ENCODE peak calls at places on chromosomes 5 and 9, in five cellular contexts. T is fibroblast of lung, W is neural progenitor cell, E is mammary epithelial cell, H is transverse colon. A is an unnamed sample.
A peak's percentile ranks its signal among the peaks of the same experiment; 100 is the strongest.

GRCh38 chr9:1013018-1013417 is 36.6 kb downstream of the DMRT3 start:
- DNase-seq in E (no peak), T (no peak), W (no peak), H (no peak), A (no peak)

GRCh38 chr5:150642567-150642927 is 2.1 kb downstream of the SYNPO start:
- DNase-seq in E (peak; percentile 84), H (peak; percentile 57), T (peak; percentile 93), W (peak; percentile 12), A (no peak)

GRCh38 chr5:168317521-168318147 is 26.2 kb downstream of the WWC1 start:
- DNase-seq in H (no peak), E (peak; percentile 71), W (peak; percentile 35), T (peak; percentile 98), A (no peak)

GRCh38 chr5:155308289-155308688 is 294.7 kb downstream of the KIF4B start:
- DNase-seq in H (no peak), E (no peak), W (no peak), T (no peak), A (no peak)

GRCh38 chr5:56326770-56327169 is 93.6 kb upstream of the ANKRD55 start:
- DNase-seq in H (no peak), T (no peak), W (no peak), E (no peak), A (no peak)

GRCh38 chr9:137312852-137313325 is 10.8 kb upstream of the NRARP start:
- DNase-seq in H (no peak), E (no peak), W (peak; percentile 1), T (no peak), A (no peak)

GRCh38 chr5:100683881-100684280 is 148.7 kb downstream of the FAM174A start:
- DNase-seq in T (no peak), H (no peak), W (no peak), E (no peak), A (no peak)

GRCh38 chr5:67089200-67089725 is 107.3 kb downstream of the CD180 start:
- DNase-seq in W (peak; percentile 31), T (peak; percentile 66), H (no peak), E (peak; percentile 69), A (no peak)

GRCh38 chr9:123710299-123710698 is 219.6 kb downstream of the DENND1A start:
- DNase-seq in W (no peak), H (no peak), T (peak; percentile 95), E (peak; percentile 70), A (no peak)

GRCh38 chr5:112186401-112186990 is 232.6 kb downstream of the EPB41L4A start:
- DNase-seq in W (peak; percentile 55), T (peak; percentile 44), E (peak; percentile 23), H (no peak), A (no peak)

GRCh38 chr9:109064963-109065701 is 51.8 kb upstream of the CTNNAL1 start:
- DNase-seq in E (peak; percentile 80), W (no peak), H (no peak), T (peak; percentile 80), A (no peak)

GRCh38 chr5:120609570-120609969 is 145.5 kb downstream of the PRR16 start:
- DNase-seq in E (no peak), T (peak; percentile 46), H (no peak), W (no peak), A (no peak)

GRCh38 chr9:137113385-137114159 is 961 bp downstream of the DPP7 start:
- DNase-seq in T (no peak), W (no peak), E (no peak), H (no peak), A (no peak)

GRCh38 chr9:20028849-20029231 is 240.0 kb upstream of the SLC24A2 start:
- DNase-seq in H (no peak), T (peak; percentile 42), W (no peak), E (no peak), A (no peak)

GRCh38 chr5:127958421-127959011 is 125.0 kb upstream of the SLC12A2 start:
- DNase-seq in T (no peak), W (no peak), E (no peak), H (peak; percentile 36), A (no peak)

GRCh38 chr5:79329453-79329852 is 93.5 kb downstream of the JMY start:
- DNase-seq in W (no peak), T (peak; percentile 9), H (no peak), E (no peak), A (no peak)

GRCh38 chr5:13601152-13601551 is 343.3 kb downstream of the DNAH5 start:
- DNase-seq in E (peak; percentile 82), H (no peak), T (peak; percentile 60), W (no peak), A (no peak)

GRCh38 chr9:128342971-128343680 is 2.8 kb downstream of the SLC27A4 start:
- DNase-seq in H (no peak), E (no peak), W (no peak), T (no peak), A (no peak)

GRCh38 chr5:132364319-132364718 is 5.2 kb upstream of the SLC22A5 start:
- DNase-seq in T (peak; percentile 79), W (no peak), E (peak; percentile 88), H (no peak), A (no peak)

GRCh38 chr5:174176511-174176910 is 131.0 kb downstream of the NSG2 start:
- DNase-seq in W (no peak), E (no peak), T (no peak), H (no peak), A (no peak)

GRCh38 chr9:70043689-70044449 is at the start of gene MAMDC2:
- DNase-seq in E (peak; percentile 57), H (peak; percentile 42), W (peak; percentile 78), T (peak; percentile 59), A (no peak)

GRCh38 chr5:55440188-55440646 is 94.5 kb downstream of the PLPP1 start:
- DNase-seq in T (peak; percentile 83), E (peak; percentile 69), W (peak; percentile 25), H (no peak), A (no peak)

GRCh38 chr5:111494350-111494999 is 17.9 kb downstream of the STARD4 start:
- DNase-seq in H (no peak), W (no peak), E (peak; percentile 81), T (no peak), A (no peak)

GRCh38 chr5:10293907-10294662 is 13.6 kb downstream of the CMBL start:
- DNase-seq in W (no peak), E (no peak), H (no peak), T (no peak), A (no peak)

GRCh38 chr9:119185298-119185697 is 183.9 kb downstream of the BRINP1 start:
- DNase-seq in W (no peak), E (no peak), T (no peak), H (no peak), A (no peak)

GRCh38 chr5:79561525-79561893 is 47.6 kb upstream of the HOMER1 start:
- DNase-seq in T (no peak), E (no peak), W (no peak), H (no peak), A (no peak)

GRCh38 chr5:141431286-141431685 is 979 bp downstream of the PCDHGA12 start:
- DNase-seq in E (no peak), T (peak; percentile 46), H (no peak), W (no peak), A (no peak)
- H3K4me3 ChIP-seq in E (no peak overlapping the region), T (no peak overlapping the region), H (no peak overlapping the region), W (no peak overlapping the region), A (no peak overlapping the region)

GRCh38 chr5:90251447-90251846 is 158.1 kb downstream of the CETN3 start:
- DNase-seq in W (no peak), E (no peak), H (no peak), T (no peak), A (no peak)
- H3K4me1 ChIP-seq in W (no peaks in the 10 kb centered on the region), E (no peaks in the 10 kb centered on the region), H (no peaks in the 10 kb centered on the region), T (no peaks in the 10 kb centered on the region), A (no peaks in the 10 kb centered on the region)

GRCh38 chr9:113462781-113463286 is 693 bp upstream of the RGS3 start:
- DNase-seq in E (no peak), T (no peak), H (no peak), W (peak; percentile 15), A (no peak)

GRCh38 chr9:113464286-113464660 is 746 bp downstream of the RGS3 start:
- DNase-seq in W (no peak), E (no peak), H (no peak), T (no peak), A (no peak)

GRCh38 chr9:113461943-113462342 is 1.6 kb upstream of the RGS3 start:
- DNase-seq in T (no peak), E (no peak), W (no peak), H (no peak), A (no peak)

GRCh38 chr9:113464672-113465271 is 1.2 kb downstream of the RGS3 start:
- DNase-seq in E (no peak), H (no peak), W (no peak), T (no peak), A (no peak)

DNA sequence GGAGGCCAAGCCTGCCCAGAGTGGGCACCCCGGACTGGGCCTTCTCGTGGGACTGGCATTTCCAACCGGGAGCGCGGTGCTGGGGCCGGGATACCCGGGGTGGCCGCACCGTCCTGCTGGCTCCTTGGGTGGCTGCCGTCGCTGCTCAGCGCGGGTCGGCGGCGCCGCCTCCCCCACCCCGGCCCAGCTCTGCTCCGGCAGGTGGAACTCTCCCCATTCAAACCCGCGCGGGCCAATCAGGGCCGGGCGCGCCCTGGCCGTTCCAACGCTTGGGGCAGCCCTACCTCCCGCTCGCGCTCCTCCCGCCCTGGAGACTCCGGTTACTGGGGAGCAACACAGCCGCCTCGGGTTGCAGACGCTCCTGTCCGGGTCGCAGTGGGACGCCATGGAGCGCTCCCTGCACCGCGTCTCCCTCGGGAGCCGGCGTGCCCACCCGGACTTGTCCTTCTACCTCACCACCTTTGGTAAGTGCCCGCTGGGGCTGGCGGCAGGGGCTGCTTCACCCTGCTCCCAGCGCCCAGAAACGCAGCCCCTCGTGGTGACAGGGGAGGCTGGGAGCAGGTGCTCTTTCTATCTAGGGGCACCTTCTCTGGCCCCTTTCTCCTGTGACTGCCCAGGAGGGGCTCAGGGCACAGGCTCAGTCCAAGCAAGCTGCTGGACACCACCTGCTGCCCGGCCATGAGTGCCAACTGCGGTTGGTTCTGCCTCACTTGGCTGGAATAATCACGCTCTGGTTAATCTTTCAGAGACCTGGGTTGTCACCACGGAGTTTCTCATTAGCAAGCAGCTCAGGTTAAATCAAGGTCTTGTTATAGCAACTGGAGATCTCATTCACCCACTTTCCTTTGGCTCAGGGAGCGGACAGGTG is at the start of gene RGS3:
- DNase-seq in W (peak; percentile 94), H (peak; percentile 86), T (peak; percentile 43), E (peak; percentile 29), A (no peak)
- H3K4me3 ChIP-seq in W (peak within 1 kb of the TSS; percentile 47), H (peak within 1 kb of the TSS; percentile 31), T (peak within 1 kb of the TSS; percentile 35), E (no peak within 1 kb of the TSS), A (no peak within 1 kb of the TSS)

GRCh38 chr5:139664273-139664693 is 16.1 kb downstream of the CXXC5 start:
- DNase-seq in E (no peak), W (no peak), T (no peak), H (no peak), A (no peak)

GRCh38 chr5:139664727-139665351 is 16.7 kb downstream of the CXXC5 start:
- DNase-seq in T (no peak), E (no peak), H (no peak), W (no peak), A (no peak)

GRCh38 chr5:139663207-139663606 is 15.1 kb downstream of the CXXC5 start:
- DNase-seq in T (no peak), H (no peak), W (no peak), E (no peak), A (no peak)

GRCh38 chr5:139662617-139663016 is 14.5 kb downstream of the CXXC5 start:
- DNase-seq in E (no peak), W (no peak), H (no peak), T (no peak), A (no peak)

DNA sequence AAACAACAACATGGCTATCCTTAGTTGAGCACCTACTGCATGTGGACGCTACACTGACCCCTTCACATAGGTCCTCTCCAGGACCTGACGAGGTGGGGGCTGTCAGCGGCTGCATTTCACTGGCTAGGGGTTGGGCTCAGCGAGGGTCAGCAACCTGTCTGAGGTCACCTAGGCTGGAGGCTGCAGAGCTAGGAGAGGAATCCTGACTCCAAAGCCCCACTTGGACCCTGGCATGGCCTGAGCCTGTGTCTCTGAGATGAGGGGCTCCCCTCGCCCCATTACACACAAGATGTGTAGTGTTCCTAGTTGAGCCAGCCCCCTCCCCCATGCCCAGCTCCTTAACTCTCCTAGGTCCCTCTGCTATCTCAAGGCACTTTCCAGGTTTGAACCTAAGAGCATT is 15.6 kb downstream of the CXXC5 start:
- DNase-seq in H (no peak), T (no peak), E (no peak), W (no peak), A (no peak)
- H3K4me1 ChIP-seq in H (peaks cover 47% of the 10 kb centered on the region), T (peaks cover 35% of the 10 kb centered on the region), E (peaks cover 63% of the 10 kb centered on the region), W (peaks cover 37% of the 10 kb centered on the region), A (peaks cover 16% of the 10 kb centered on the region)